ENCODE peak calls at places on chromosomes 4 and X, in four cellular contexts. J is AG09309, O is mammary epithelial cell, S is T1000. I is an unnamed sample.

GRCh38 chrX:17817242-17817641 is 43.9 kb downstream of the RAI2 start:
- DNase-seq in S (no peak), J (no peak), O (no peak), I (no peak)

GRCh38 chr4:162323919-162324318 is 160.1 kb upstream of the FSTL5 start:
- DNase-seq in J (no peak), O (no peak), S (no peak), I (no peak)

GRCh38 chr4:8222609-8223391 is 23.7 kb downstream of the SH3TC1 start:
- DNase-seq in J (no peak), O (no peak), S (no peak), I (no peak)

GRCh38 chrX:15143825-15144121 is 126.1 kb downstream of the ASB9 start:
- DNase-seq in J (no peak), O (no peak), S (no peak), I (no peak)

GRCh38 chrX:50877310-50877709 is 33.2 kb upstream of the BMP15 start:
- DNase-seq in S (no peak), O (no peak), J (peak), I (no peak)

GRCh38 chr4:10239982-10240654 is 123.5 kb upstream of the WDR1 start:
- DNase-seq in J (no peak), O (no peak), S (no peak), I (no peak)

GRCh38 chr4:105461221-105462041 is 12.4 kb downstream of the PPA2 start:
- DNase-seq in S (no peak), O (peak), J (no peak), I (no peak)

GRCh38 chr4:87557348-87557747 is 28.2 kb upstream of the SPARCL1 start:
- DNase-seq in S (no peak), O (peak), J (no peak), I (no peak)

GRCh38 chrX:44908198-44908597 is 35.2 kb downstream of the KDM6A start:
- DNase-seq in J (peak), S (no peak), O (no peak), I (no peak)

I was measured in fibroblast of the conjunctiva.